ENCODE peak calls at places on chromosomes 1 and 21, in five cellular contexts. A is spleen, Q is sigmoid colon, N is K562, S is breast epithelium. E is an unnamed sample. For H3K4me1, the result is how much of the 10 kb centered on the place peaks cover.

GRCh38 chr1:15513192-15513591 is 10.8 kb downstream of the CASP9 start:
- DNase-seq in A (no peak), Q (no peak), N (no peak), S (no peak), E (no peak)

GRCh38 chr1:20721117-20722061 is 3.6 kb upstream of the KIF17 start:
- DNase-seq in A (peak), Q (peak), N (no peak), S (no peak), E (peak)

GRCh38 chr1:79124756-79125155 is 118.2 kb upstream of the ADGRL4 start:
- DNase-seq in A (no peak), Q (no peak), N (no peak), S (no peak), E (no peak)

GRCh38 chr1:232538224-232538942 is 91.5 kb downstream of the SIPA1L2 start:
- DNase-seq in A (no peak), Q (no peak), N (no peak), S (no peak), E (no peak)

GRCh38 chr1:8112611-8113256 is 86.6 kb upstream of the ERRFI1 start:
- DNase-seq in A (no peak), Q (no peak), N (no peak), S (no peak), E (no peak)

GRCh38 chr1:35449334-35450008 is 107.7 kb downstream of the KIAA0319L start:
- DNase-seq in A (no peak), Q (no peak), N (no peak), S (no peak), E (no peak)

GRCh38 chr1:31152181-31152768 is 86.8 kb upstream of the PUM1 start:
- DNase-seq in A (no peak), Q (no peak), N (peak), S (no peak), E (no peak)

GRCh38 chr1:34914958-34915357 is 14.5 kb downstream of the DLGAP3 start:
- DNase-seq in A (no peak), Q (no peak), N (no peak), S (no peak), E (no peak)

GRCh38 chr1:155871390-155871789 is 12.0 kb downstream of the SYT11 start:
- DNase-seq in A (peak), Q (peak), N (no peak), S (no peak), E (no peak)

GRCh38 chr1:209248649-209249279 is 334.8 kb upstream of the CAMK1G start:
- DNase-seq in A (no peak), Q (no peak), N (peak), S (peak), E (peak)

GRCh38 chr1:229691362-229691761 is 65.3 kb downstream of the URB2 start:
- DNase-seq in A (no peak), Q (no peak), N (no peak), S (no peak), E (peak)

GRCh38 chr1:157084720-157085119 is 14.9 kb downstream of the ETV3L start:
- DNase-seq in A (no peak), Q (no peak), N (no peak), S (no peak), E (no peak)

GRCh38 chr1:34250342-34250741 is 73.6 kb downstream of the C1orf94 start:
- DNase-seq in A (no peak), Q (no peak), N (no peak), S (no peak), E (no peak)

GRCh38 chr1:31886866-31887265 is 51.3 kb downstream of the PTP4A2 start:
- DNase-seq in A (no peak), Q (no peak), N (no peak), S (no peak), E (no peak)

GRCh38 chr1:97385536-97385935 is 535.3 kb downstream of the DPYD start:
- DNase-seq in A (no peak), Q (no peak), N (no peak), S (no peak), E (no peak)

GRCh38 chr21:38771536-38771935 is 34.2 kb upstream of the ETS2 start:
- DNase-seq in A (no peak), Q (no peak), N (no peak), S (no peak), E (no peak)

GRCh38 chr1:13585996-13586395 is 2.4 kb downstream of the PDPN start:
- DNase-seq in A (no peak), Q (no peak), N (no peak), S (no peak), E (no peak)

GRCh38 chr1:28258628-28259251 is 578 bp upstream of the SESN2 start:
- DNase-seq in A (no peak), Q (no peak), N (no peak), S (no peak), E (no peak)

GRCh38 chr1:234866007-234866866 is 256.3 kb upstream of the IRF2BP2 start:
- DNase-seq in A (peak), Q (peak), N (peak), S (peak), E (peak)

GRCh38 chr1:30144831-30145230 is 578.6 kb downstream of the MATN1 start:
- DNase-seq in A (no peak), Q (no peak), N (no peak), S (no peak), E (no peak)

GRCh38 chr1:152110860-152111514 is 4.3 kb downstream of the TCHH start:
- DNase-seq in A (peak), Q (no peak), N (no peak), S (no peak), E (no peak)

GRCh38 chr21:23977971-23978370 is 1629.3 kb downstream of the MRPL39 start:
- DNase-seq in A (no peak), Q (no peak), N (no peak), S (no peak), E (no peak)

GRCh38 chr1:197129698-197130097 is 16.8 kb downstream of the ASPM start:
- DNase-seq in A (no peak), Q (no peak), N (no peak), S (no peak), E (no peak)

GRCh38 chr1:196910208-196910607 is 22.4 kb downstream of the CFHR4 start:
- DNase-seq in A (no peak), Q (no peak), N (no peak), S (no peak), E (no peak)

GRCh38 chr1:157004771-157005170 is 40.8 kb downstream of the ARHGEF11 start:
- DNase-seq in A (no peak), Q (no peak), N (peak), S (no peak), E (no peak)

GRCh38 chr1:52635321-52636089 is 2.5 kb downstream of the SHISAL2A start:
- DNase-seq in A (no peak), Q (no peak), N (peak), S (no peak), E (no peak)

GRCh38 chr1:245370905-245371581 is 216.3 kb downstream of the KIF26B start:
- DNase-seq in A (no peak), Q (no peak), N (no peak), S (no peak), E (peak)

GRCh38 chr1:74193908-74194307 is 4.1 kb downstream of the LRRIQ3 start:
- DNase-seq in A (no peak), Q (no peak), N (no peak), S (no peak), E (no peak)

GRCh38 chr1:157106813-157107189 is 7.2 kb upstream of the ETV3L start:
- DNase-seq in A (no peak), Q (peak), N (no peak), S (no peak), E (no peak)

GRCh38 chr1:183131166-183131565 is 54.9 kb upstream of the LAMC2 start:
- DNase-seq in A (no peak), Q (no peak), N (no peak), S (no peak), E (no peak)

GRCh38 chr1:200437556-200438203 is 27.8 kb upstream of the ZNF281 start:
- DNase-seq in A (no peak), Q (no peak), N (no peak), S (no peak), E (no peak)

GRCh38 chr21:30561264-30561895 is at the start of gene KRTAP19-7:
- DNase-seq in A (no peak), Q (no peak), N (no peak), S (no peak), E (no peak)

GRCh38 chr1:155086182-155086741 is 7.6 kb downstream of the EFNA3 start:
- DNase-seq in A (peak), Q (peak), N (peak), S (peak), E (peak)

GRCh38 chr21:41431788-41432548 is 5.9 kb downstream of the MX1 start:
- DNase-seq in A (no peak), Q (no peak), N (no peak), S (no peak), E (peak)

GRCh38 chr1:19869929-19870328 is 12.3 kb upstream of the OTUD3 start:
- DNase-seq in A (no peak), Q (no peak), N (peak), S (no peak), E (no peak)

GRCh38 chr1:189673223-189673622 is 804.4 kb downstream of the BRINP3 start:
- DNase-seq in A (no peak), Q (no peak), N (no peak), S (no peak), E (no peak)

GRCh38 chr21:44579056-44579832 is 1.2 kb downstream of the KRTAP10-5 start:
- DNase-seq in A (peak), Q (no peak), N (no peak), S (no peak), E (no peak)

GRCh38 chr21:45865106-45865835 is 116.3 kb upstream of the COL6A1 start:
- DNase-seq in A (no peak), Q (no peak), N (no peak), S (no peak), E (no peak)
- H3K4me1 ChIP-seq in A (under half), Q (under half), N (under half), S (under half), E (under half)

GRCh38 chr1:26500488-26501175 is 28.4 kb downstream of the HMGN2 start:
- DNase-seq in A (peak), Q (peak), N (peak), S (peak), E (peak)
- TF ChIP-seq POLR2AphosphoS5 in A (peak), Q (peak), N (peak), S (peak), E (peak)

DNA sequence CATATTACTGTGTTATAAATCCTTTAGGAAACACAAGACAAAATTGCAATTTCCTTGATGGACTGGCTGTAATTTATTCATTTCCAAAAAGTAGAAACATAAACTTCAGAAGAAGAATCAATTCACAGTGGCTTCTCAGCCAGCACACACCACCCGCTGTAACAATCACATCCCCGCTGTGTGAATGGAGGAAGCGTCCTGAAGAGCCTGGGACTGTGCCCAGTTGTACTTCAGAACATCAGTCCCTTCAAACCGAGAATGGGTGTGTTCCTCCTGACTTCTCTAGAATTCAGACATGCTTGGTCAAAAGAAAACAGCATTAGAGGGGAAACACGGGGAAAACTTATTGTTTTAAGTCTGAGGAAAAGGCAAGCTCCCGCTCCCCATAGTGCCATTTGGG is 28.8 kb upstream of the CD84 start:
- DNase-seq in A (no peak), Q (no peak), N (no peak), S (no peak), E (no peak)
- H3K4me1 ChIP-seq in A (under half), Q (under half), N (under half), S (under half), E (under half)

GRCh38 chr1:235997049-235997448 is 67.8 kb downstream of the NID1 start:
- DNase-seq in A (no peak), Q (no peak), N (no peak), S (no peak), E (no peak)
- TF ChIP-seq POLR2AphosphoS5 in A (no peak), Q (no peak), N (no peak), S (no peak), E (no peak)

GRCh38 chr1:2316451-2316940 is 74.9 kb downstream of the MORN1 start:
- DNase-seq in A (no peak), Q (no peak), N (no peak), S (no peak), E (no peak)

GRCh38 chr1:2313651-2314296 is 77.6 kb downstream of the MORN1 start:
- DNase-seq in A (no peak), Q (peak), N (no peak), S (no peak), E (no peak)

GRCh38 chr1:2315711-2316450 is 75.5 kb downstream of the MORN1 start:
- DNase-seq in A (peak), Q (peak), N (peak), S (no peak), E (no peak)

GRCh38 chr1:2314297-2314802 is 77.0 kb downstream of the MORN1 start:
- DNase-seq in A (peak), Q (peak), N (no peak), S (no peak), E (peak)

DNA sequence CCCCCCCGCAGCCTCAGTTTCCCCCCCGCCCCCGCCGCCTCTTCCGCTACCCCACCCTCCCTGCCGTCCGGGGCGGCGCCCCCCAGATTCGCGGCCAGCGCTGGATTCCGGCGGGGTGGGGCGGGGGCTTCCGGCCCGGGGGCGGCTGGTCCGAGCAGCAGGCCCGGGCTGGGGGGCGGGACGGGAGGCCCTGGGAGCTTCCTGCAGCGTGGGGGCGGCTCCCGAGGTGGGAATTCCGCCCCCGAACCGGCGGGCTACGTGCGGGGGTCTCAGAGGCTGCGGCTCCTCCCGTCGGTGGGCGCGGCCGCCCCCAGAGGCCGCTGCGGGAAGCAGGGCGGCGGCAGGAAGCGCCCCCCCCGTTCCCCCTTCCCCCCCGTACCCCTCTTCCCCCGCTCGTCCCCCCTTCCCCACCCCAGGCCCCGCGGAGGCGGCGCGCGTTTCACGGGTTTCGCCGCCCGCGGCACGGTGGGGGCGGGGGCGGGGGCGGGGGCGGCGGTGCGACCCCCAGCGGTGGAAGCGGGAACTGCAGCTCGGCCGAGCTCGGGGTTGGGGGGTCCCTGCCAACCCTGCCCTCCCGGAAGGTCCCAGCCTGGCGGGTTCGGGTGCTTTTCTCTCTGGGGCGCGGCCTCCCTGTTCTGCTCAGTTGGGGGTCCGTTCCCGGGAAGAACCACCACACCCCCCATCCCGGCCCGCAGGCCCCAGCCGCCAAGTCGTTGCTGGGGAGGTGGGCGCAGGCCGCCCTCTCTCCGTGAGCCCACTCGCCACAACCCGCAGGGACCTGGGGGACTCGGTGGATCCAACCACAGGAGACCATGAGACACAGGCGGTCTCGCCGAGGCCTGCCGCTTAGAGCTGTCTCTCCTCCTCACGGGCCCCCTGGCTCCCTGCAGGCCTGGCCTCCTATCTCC is 76.3 kb downstream of the MORN1 start:
- DNase-seq in A (peak), Q (peak), N (peak), S (no peak), E (peak)
- H3K4me1 ChIP-seq in A (half or more), Q (half or more), N (under half), S (under half), E (half or more)

GRCh38 chr1:112395832-112396667 is at the start of gene CTTNBP2NL:
- DNase-seq in A (peak), Q (peak), N (peak), S (peak), E (peak)
- TF ChIP-seq POLR2AphosphoS5 in A (peak), Q (peak), N (no peak), S (peak), E (peak)

GRCh38 chr1:110003747-110004428 is 19.3 kb downstream of the AHCYL1 start:
- DNase-seq in A (no peak), Q (peak), N (peak), S (peak), E (peak)

GRCh38 chr1:110002695-110003094 is 18.1 kb downstream of the AHCYL1 start:
- DNase-seq in A (no peak), Q (no peak), N (no peak), S (no peak), E (no peak)

GRCh38 chr1:110006516-110006915 is 22.0 kb downstream of the AHCYL1 start:
- DNase-seq in A (no peak), Q (no peak), N (no peak), S (no peak), E (no peak)

GRCh38 chr1:110005971-110006370 is 21.4 kb downstream of the AHCYL1 start:
- DNase-seq in A (no peak), Q (no peak), N (no peak), S (no peak), E (no peak)

DNA sequence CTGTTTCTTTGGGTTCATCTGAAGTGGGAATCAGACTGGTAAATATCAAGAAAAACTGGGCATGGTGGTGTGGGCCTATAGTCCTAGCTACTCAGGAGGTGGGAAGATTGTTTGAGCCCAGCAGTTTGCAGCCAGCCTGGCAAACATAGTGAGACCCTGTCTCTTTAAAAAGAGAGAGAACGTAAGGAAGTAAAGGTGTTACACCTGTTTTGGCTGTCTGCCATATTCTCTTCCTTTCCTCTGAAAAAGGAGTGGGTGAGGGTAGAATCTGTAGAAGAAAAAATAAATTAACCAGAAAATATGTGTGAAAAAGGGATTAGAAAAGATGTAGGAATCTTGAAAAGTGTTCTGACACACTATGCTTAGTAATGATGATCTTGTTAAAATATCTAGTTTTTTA is 20.0 kb downstream of the AHCYL1 start:
- DNase-seq in A (no peak), Q (no peak), N (no peak), S (no peak), E (no peak)
- H3K4me1 ChIP-seq in A (under half), Q (half or more), N (under half), S (under half), E (under half)

GRCh38 chr1:6489799-6490180 is 1.7 kb downstream of the PLEKHG5 start:
- DNase-seq in A (peak), Q (no peak), N (peak), S (no peak), E (peak)
- TF ChIP-seq POLR2AphosphoS5 in A (peak), Q (no peak), N (no peak), S (no peak), E (no peak)

DNA sequence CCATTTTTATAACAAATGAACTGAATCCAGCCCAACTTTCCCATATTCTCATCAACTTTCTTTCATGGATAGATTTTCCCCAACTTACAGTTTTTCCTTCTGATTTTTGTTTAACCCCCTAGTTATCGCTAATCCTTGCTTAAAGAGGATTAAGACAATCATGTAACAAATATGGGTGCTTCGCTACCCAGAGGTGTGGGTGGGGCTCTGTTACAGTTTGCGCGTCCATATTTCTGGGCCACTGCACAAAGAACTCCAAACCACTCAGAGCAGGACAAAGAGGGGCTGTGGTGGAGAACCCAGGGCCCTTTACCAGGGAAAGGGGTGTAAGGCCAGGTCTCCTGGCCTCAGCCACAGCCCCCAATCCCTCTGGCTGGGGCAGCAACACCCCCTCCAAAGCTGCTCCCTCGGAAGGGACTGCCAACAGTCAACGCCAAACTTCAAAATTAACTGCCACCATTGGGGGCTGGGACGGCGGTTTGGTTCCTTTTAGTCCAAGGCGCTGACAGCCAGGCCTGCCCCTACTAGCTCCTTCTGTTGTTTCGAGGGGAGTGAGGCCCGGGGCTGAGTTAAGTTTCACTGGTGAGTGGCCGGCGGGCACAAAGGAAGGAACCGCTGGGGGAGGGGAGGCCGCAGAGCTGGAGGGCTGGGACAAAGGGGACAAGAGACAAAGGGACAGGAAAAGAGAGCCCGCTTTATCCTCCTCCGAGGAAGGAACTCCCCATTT is 27.9 kb downstream of the SSBP3 start:
- DNase-seq in A (no peak), Q (no peak), N (no peak), S (no peak), E (no peak)
- H3K4me1 ChIP-seq in A (half or more), Q (half or more), N (under half), S (under half), E (under half)

E was measured in transverse colon.